ENCODE peak calls at places on chromosome 2, in four cellular contexts. H is heart right ventricle, N is fibroblast of lung, P is natural killer cell. S is an unnamed sample.

GRCh38 chr2:198953328-198953727 is 504.4 kb downstream of the SATB2 start:
- DNase-seq in H (no peak), N (no peak), P (no peak), S (no peak)

GRCh38 chr2:21469158-21469557 is 345.4 kb downstream of the TDRD15 start:
- DNase-seq in H (no peak), N (no peak), P (no peak), S (no peak)

GRCh38 chr2:222722327-222722946 is 51.0 kb downstream of the MOGAT1 start:
- DNase-seq in H (no peak), N (peak), P (no peak), S (no peak)

GRCh38 chr2:105412584-105412983 is 13.7 kb upstream of the FHL2 start:
- DNase-seq in H (no peak), N (no peak), P (no peak), S (no peak)

GRCh38 chr2:64363848-64364247 is 90.1 kb upstream of the LGALSL start:
- DNase-seq in H (no peak), N (no peak), P (no peak), S (no peak)

GRCh38 chr2:69978157-69978904 is 16.9 kb upstream of the ASPRV1 start:
- DNase-seq in H (no peak), N (no peak), P (no peak), S (no peak)

GRCh38 chr2:56185101-56185581 is 1.4 kb downstream of the CCDC85A start:
- DNase-seq in H (peak), N (no peak), P (no peak), S (no peak)

GRCh38 chr2:31060397-31060796 is 77.8 kb downstream of the GALNT14 start:
- DNase-seq in H (no peak), N (no peak), P (no peak), S (no peak)

GRCh38 chr2:95343429-95344207 is 46.5 kb downstream of the KCNIP3 start:
- DNase-seq in H (no peak), N (no peak), P (no peak), S (no peak)

GRCh38 chr2:109370399-109370990 is 241.5 kb downstream of the SH3RF3 start:
- DNase-seq in H (no peak), N (no peak), P (no peak), S (peak)

GRCh38 chr2:109475531-109476210 is 138.1 kb downstream of the SEPTIN10 start:
- DNase-seq in H (no peak), N (peak), P (no peak), S (no peak)

GRCh38 chr2:106703161-106703560 is 182.8 kb downstream of the ST6GAL2 start:
- DNase-seq in H (no peak), N (no peak), P (no peak), S (no peak)

GRCh38 chr2:242040303-242040655 is 170.8 kb downstream of the RTP5 start:
- DNase-seq in H (no peak), N (no peak), P (no peak), S (no peak)

GRCh38 chr2:183229386-183229785 is 105.1 kb downstream of the NUP35 start:
- DNase-seq in H (no peak), N (no peak), P (no peak), S (no peak)

GRCh38 chr2:191677091-191677645 is 768 bp upstream of the NABP1 start:
- DNase-seq in H (no peak), N (peak), P (no peak), S (no peak)

GRCh38 chr2:17375262-17375661 is 143.0 kb downstream of the RAD51AP2 start:
- DNase-seq in H (no peak), N (no peak), P (no peak), S (no peak)

GRCh38 chr2:86038291-86039081 is 67.2 kb downstream of the POLR1A start:
- DNase-seq in H (no peak), N (peak), P (peak), S (no peak)

GRCh38 chr2:174675615-174676014 is 78.0 kb upstream of the WIPF1 start:
- DNase-seq in H (no peak), N (no peak), P (no peak), S (no peak)

GRCh38 chr2:201886504-201886903 is 80.2 kb downstream of the CDK15 start:
- DNase-seq in H (no peak), N (no peak), P (no peak), S (no peak)

GRCh38 chr2:110838657-110839357 is 106.4 kb downstream of the ACOXL start:
- DNase-seq in H (no peak), N (no peak), P (no peak), S (no peak)

GRCh38 chr2:88764850-88765153 is 73.3 kb downstream of the RPIA start:
- DNase-seq in H (no peak), N (no peak), P (no peak), S (no peak)

GRCh38 chr2:206639636-206640035 is 2.7 kb upstream of the FAM237A start:
- DNase-seq in H (no peak), N (no peak), P (no peak), S (no peak)

GRCh38 chr2:219001577-219002394 is 8.6 kb upstream of the CRYBA2 start:
- DNase-seq in H (no peak), N (no peak), P (no peak), S (peak)

GRCh38 chr2:191806396-191806795 is 40.5 kb downstream of the CAVIN2 start:
- DNase-seq in H (no peak), N (peak), P (no peak), S (no peak)

GRCh38 chr2:150392614-150393013 is 94.9 kb downstream of the RND3 start:
- DNase-seq in H (no peak), N (no peak), P (no peak), S (no peak)

GRCh38 chr2:143193121-143193520 is 63.9 kb downstream of the ARHGAP15 start:
- DNase-seq in H (no peak), N (no peak), P (no peak), S (no peak)

GRCh38 chr2:119871725-119872124 is 112.0 kb downstream of the PTPN4 start:
- DNase-seq in H (no peak), N (no peak), P (no peak), S (no peak)

GRCh38 chr2:119873350-119874013 is 113.8 kb downstream of the PTPN4 start:
- DNase-seq in H (no peak), N (no peak), P (no peak), S (no peak)
- TF ChIP-seq CTCF in H (no peak), N (no peak), P (no peak), S (no peak)

GRCh38 chr2:238015705-238016104 is 45.1 kb upstream of the SCLY start:
- DNase-seq in H (no peak), N (no peak), P (no peak), S (no peak)
- TF ChIP-seq CTCF in H (no peak), N (peak), P (no peak), S (no peak)

DNA sequence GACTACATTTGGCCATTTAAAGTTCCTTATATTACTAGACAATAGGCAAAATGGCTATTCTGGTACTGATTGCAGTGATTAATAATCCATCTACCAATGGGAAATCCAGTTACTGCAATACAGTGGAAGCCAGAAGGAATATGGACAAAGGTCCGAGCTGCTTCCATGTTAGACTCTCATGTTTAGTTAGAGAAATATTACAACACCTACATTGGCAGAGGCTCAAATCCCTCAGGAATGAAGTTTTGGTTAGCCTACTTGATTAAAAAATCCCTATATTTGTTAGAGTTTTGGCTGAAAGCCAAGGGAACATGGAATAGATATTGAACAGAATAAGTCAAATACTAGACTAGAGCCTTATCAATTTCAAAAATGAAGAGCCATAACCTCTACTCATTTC is 48.5 kb downstream of the ARL6IP6 start:
- DNase-seq in H (no peak), N (peak), P (no peak), S (no peak)
- TF ChIP-seq CTCF in H (no peak), N (no peak), P (no peak), S (no peak)

DNA sequence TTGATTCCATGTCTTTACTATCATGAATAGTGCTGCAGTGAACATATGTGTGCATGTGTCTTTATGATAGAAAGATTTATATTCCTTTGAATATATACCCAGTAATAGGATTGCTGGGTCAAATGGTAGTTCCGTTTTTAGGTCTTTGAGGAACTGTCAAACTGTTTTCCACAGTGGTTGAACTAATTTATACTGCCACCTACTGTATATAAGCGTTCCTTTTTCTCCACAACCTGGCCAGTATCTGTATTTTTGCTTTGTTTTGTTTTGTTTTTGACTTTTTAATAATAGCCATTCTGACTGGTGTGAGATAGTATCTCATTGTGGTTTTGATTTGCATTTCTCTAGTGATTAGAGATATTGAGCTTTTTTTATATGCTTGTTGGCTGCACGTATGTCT is 641.6 kb downstream of the SUCLG1 start:
- DNase-seq in H (no peak), N (peak), P (no peak), S (no peak)
- TF ChIP-seq CTCF in H (peak), N (peak), P (no peak), S (peak)

GRCh38 chr2:45944075-45944474 is 292.6 kb downstream of the PRKCE start:
- DNase-seq in H (no peak), N (peak), P (no peak), S (no peak)

GRCh38 chr2:45945182-45945779 is 293.8 kb downstream of the PRKCE start:
- DNase-seq in H (no peak), N (no peak), P (no peak), S (no peak)

GRCh38 chr2:45941758-45942738 is 290.6 kb downstream of the PRKCE start:
- DNase-seq in H (no peak), N (peak), P (no peak), S (no peak)

GRCh38 chr2:45946023-45946422 is 294.5 kb downstream of the PRKCE start:
- DNase-seq in H (no peak), N (peak), P (no peak), S (no peak)

DNA sequence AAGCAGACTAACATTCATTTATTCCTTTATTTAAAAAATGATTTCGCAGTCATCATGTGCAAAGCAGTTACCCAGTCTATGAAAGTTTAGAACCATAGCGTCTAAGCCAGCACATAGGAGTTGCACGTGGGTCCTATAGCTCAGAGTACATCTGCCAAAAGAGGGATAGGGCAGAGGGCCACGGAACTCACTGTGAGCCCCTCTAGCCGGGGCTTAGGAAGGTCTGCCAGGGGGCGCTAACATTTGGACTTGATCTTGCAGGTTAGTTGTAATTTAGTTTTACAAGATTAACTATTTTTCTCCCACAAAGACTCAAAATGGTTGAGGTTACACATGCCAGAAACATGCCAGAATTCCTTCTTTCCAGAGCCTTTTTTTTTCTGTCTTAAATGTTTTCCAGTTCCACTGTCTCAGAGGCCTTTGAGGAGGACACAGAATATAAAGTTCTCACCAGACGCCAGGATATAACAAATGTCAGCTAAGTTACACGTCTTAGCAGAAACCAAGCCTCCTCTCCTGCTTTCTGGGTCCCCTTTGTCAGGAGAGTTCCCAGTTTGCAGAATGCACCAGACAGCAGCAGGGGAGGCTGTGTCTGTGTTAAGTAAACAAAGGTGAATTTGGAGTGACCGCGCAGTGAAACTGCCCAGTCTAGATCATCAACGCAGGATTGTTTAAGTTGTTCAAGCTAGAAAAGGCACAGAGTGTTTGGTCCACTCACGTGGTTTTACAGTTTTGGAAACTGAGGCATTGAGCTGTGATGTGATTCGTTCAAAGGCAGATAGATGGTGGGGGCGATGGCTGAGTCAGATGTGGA is 292.0 kb downstream of the PRKCE start:
- DNase-seq in H (no peak), N (no peak), P (no peak), S (no peak)
- TF ChIP-seq CTCF in H (no peak), N (peak), P (no peak), S (peak)

GRCh38 chr2:55012648-55013484 is 37.4 kb downstream of the RTN4 start:
- DNase-seq in H (no peak), N (no peak), P (no peak), S (no peak)

GRCh38 chr2:55011741-55012574 is 38.3 kb downstream of the RTN4 start:
- DNase-seq in H (no peak), N (no peak), P (no peak), S (no peak)

GRCh38 chr2:55014962-55015939 is 35.0 kb downstream of the RTN4 start:
- DNase-seq in H (no peak), N (peak), P (no peak), S (no peak)

GRCh38 chr2:55010915-55011314 is 39.3 kb downstream of the RTN4 start:
- DNase-seq in H (no peak), N (peak), P (no peak), S (no peak)

GRCh38 chr2:55013936-55014335 is 36.3 kb downstream of the RTN4 start:
- DNase-seq in H (no peak), N (no peak), P (no peak), S (no peak)
- TF ChIP-seq CTCF in H (peak), N (no peak), P (peak), S (peak)

GRCh38 chr2:28621172-28622100 is 125.6 kb downstream of the PLB1 start:
- DNase-seq in H (no peak), N (peak), P (peak), S (no peak)
- TF ChIP-seq CTCF in H (peak), N (peak), P (no peak), S (peak)

DNA sequence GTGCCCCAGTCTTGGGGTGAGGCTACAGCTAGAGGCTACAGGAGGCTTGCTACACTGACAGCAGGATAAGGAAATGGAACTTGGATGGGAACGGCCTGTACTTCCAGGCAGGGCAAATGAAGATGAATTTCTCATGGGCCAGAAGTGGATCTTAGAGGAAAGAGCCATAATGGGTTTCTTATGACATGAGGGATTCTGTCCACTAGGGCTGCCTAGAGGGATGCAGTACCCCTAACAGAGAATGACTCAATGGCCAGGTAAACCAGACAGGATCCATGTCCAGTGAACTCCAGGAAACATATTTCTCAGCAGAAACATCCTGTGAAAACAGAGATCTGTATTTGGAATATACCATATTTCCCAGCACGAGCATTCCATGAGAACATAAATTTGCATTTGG is 11.4 kb upstream of the SLC35F5 start:
- DNase-seq in H (no peak), N (no peak), P (no peak), S (no peak)
- TF ChIP-seq CTCF in H (no peak), N (peak), P (no peak), S (no peak)

GRCh38 chr2:217932661-217933325 is 70.0 kb downstream of the TNS1 start:
- DNase-seq in H (no peak), N (no peak), P (no peak), S (no peak)
- TF ChIP-seq CTCF in H (no peak), N (peak), P (no peak), S (peak)